ENCODE peak calls at places on chromosomes 12 and 14, in seven cellular contexts. One of them, this sample, is unnamed.

GRCh38 chr12:21941522-21942376 is 523 bp upstream of the ABCC9 start:
- DNase-seq in cardiac muscle cell: peak; percentile 64
- DNase-seq in heart right ventricle: peak; percentile 77
- DNase-seq in heart left ventricle: peak; percentile 86
- DNase-seq in right cardiac atrium: peak; percentile 89
- DNase-seq in psoas muscle: peak; percentile 71
- DNase-seq in thyroid gland: peak; percentile 61
- DNase-seq in this sample: no peak

GRCh38 chr14:80310950-80311349 is 99.6 kb upstream of the DIO2 start:
- DNase-seq in cardiac muscle cell: no peak
- DNase-seq in psoas muscle: no peak
- DNase-seq in right cardiac atrium: no peak
- DNase-seq in heart left ventricle: no peak
- DNase-seq in heart right ventricle: no peak
- DNase-seq in thyroid gland: no peak
- DNase-seq in this sample: peak; percentile 18

GRCh38 chr14:41606249-41607118 is at the start of gene LRFN5:
- DNase-seq in cardiac muscle cell: peak; percentile 69
- DNase-seq in right cardiac atrium: peak; percentile 79
- DNase-seq in heart left ventricle: peak; percentile 60
- DNase-seq in psoas muscle: peak; percentile 36
- DNase-seq in heart right ventricle: peak; percentile 45
- DNase-seq in thyroid gland: peak; percentile 14
- DNase-seq in this sample: no peak

GRCh38 chr12:59374783-59375182 is 221.0 kb upstream of the SLC16A7 start:
- DNase-seq in heart left ventricle: no peak
- DNase-seq in psoas muscle: no peak
- DNase-seq in right cardiac atrium: no peak
- DNase-seq in thyroid gland: no peak
- DNase-seq in heart right ventricle: no peak
- DNase-seq in cardiac muscle cell: no peak
- DNase-seq in this sample: no peak

GRCh38 chr12:107655281-107656065 is 30.1 kb upstream of the PWP1 start:
- DNase-seq in heart left ventricle: no peak
- DNase-seq in right cardiac atrium: no peak
- DNase-seq in cardiac muscle cell: no peak
- DNase-seq in thyroid gland: no peak
- DNase-seq in heart right ventricle: no peak
- DNase-seq in psoas muscle: no peak
- DNase-seq in this sample: no peak

GRCh38 chr12:49809369-49810158 is 18.6 kb downstream of the NCKAP5L start:
- DNase-seq in cardiac muscle cell: peak; percentile 42
- DNase-seq in psoas muscle: peak; percentile 47
- DNase-seq in thyroid gland: no peak
- DNase-seq in right cardiac atrium: peak; percentile 78
- DNase-seq in heart right ventricle: peak; percentile 61
- DNase-seq in heart left ventricle: peak; percentile 68
- DNase-seq in this sample: peak; percentile 66

GRCh38 chr12:113776536-113776935 is 189.6 kb downstream of the RBM19 start:
- DNase-seq in psoas muscle: no peak
- DNase-seq in cardiac muscle cell: no peak
- DNase-seq in thyroid gland: no peak
- DNase-seq in right cardiac atrium: no peak
- DNase-seq in heart right ventricle: no peak
- DNase-seq in heart left ventricle: no peak
- DNase-seq in this sample: no peak

GRCh38 chr12:102950107-102950949 is 7.1 kb upstream of the ASCL1 start:
- DNase-seq in thyroid gland: no peak
- DNase-seq in psoas muscle: no peak
- DNase-seq in cardiac muscle cell: peak; percentile 55
- DNase-seq in heart left ventricle: no peak
- DNase-seq in heart right ventricle: no peak
- DNase-seq in right cardiac atrium: no peak
- DNase-seq in this sample: no peak

GRCh38 chr14:92108345-92109254 is 2.2 kb upstream of the ATXN3 start:
- DNase-seq in heart right ventricle: no peak
- DNase-seq in cardiac muscle cell: peak; percentile 50
- DNase-seq in heart left ventricle: no peak
- DNase-seq in psoas muscle: no peak
- DNase-seq in thyroid gland: no peak
- DNase-seq in right cardiac atrium: no peak
- DNase-seq in this sample: no peak

GRCh38 chr12:5945071-5946008 is at the start of gene ANO2:
- DNase-seq in cardiac muscle cell: peak; percentile 80
- DNase-seq in thyroid gland: peak; percentile 13
- DNase-seq in heart right ventricle: peak; percentile 27
- DNase-seq in heart left ventricle: no peak
- DNase-seq in right cardiac atrium: peak; percentile 64
- DNase-seq in psoas muscle: no peak
- DNase-seq in this sample: no peak

GRCh38 chr14:20350860-20351259 is 7.4 kb downstream of the PARP2 start:
- DNase-seq in right cardiac atrium: no peak
- DNase-seq in psoas muscle: no peak
- DNase-seq in heart left ventricle: no peak
- DNase-seq in heart right ventricle: no peak
- DNase-seq in thyroid gland: no peak
- DNase-seq in cardiac muscle cell: no peak
- DNase-seq in this sample: no peak

GRCh38 chr12:84497819-84498218 is 414.8 kb downstream of the SLC6A15 start:
- DNase-seq in right cardiac atrium: no peak
- DNase-seq in thyroid gland: peak; percentile 56
- DNase-seq in psoas muscle: no peak
- DNase-seq in heart right ventricle: no peak
- DNase-seq in cardiac muscle cell: peak; percentile 42
- DNase-seq in heart left ventricle: no peak
- DNase-seq in this sample: no peak

GRCh38 chr12:66312189-66312588 is 9.9 kb downstream of the HELB start:
- DNase-seq in heart right ventricle: no peak
- DNase-seq in thyroid gland: no peak
- DNase-seq in right cardiac atrium: no peak
- DNase-seq in psoas muscle: no peak
- DNase-seq in cardiac muscle cell: no peak
- DNase-seq in heart left ventricle: no peak
- DNase-seq in this sample: no peak

GRCh38 chr12:49583361-49584094 is 15.6 kb upstream of the MCRS1 start:
- DNase-seq in heart left ventricle: no peak
- DNase-seq in thyroid gland: no peak
- DNase-seq in right cardiac atrium: no peak
- DNase-seq in cardiac muscle cell: no peak
- DNase-seq in psoas muscle: no peak
- DNase-seq in heart right ventricle: no peak
- DNase-seq in this sample: no peak

GRCh38 chr12:130161261-130162231 is 718 bp upstream of the FZD10 start:
- DNase-seq in thyroid gland: peak; percentile 15
- DNase-seq in heart right ventricle: no peak
- DNase-seq in psoas muscle: peak; percentile 44
- DNase-seq in right cardiac atrium: no peak
- DNase-seq in cardiac muscle cell: no peak
- DNase-seq in heart left ventricle: peak; percentile 39
- DNase-seq in this sample: no peak

GRCh38 chr12:29581641-29582040 is 84.2 kb upstream of the OVCH1 start:
- DNase-seq in heart left ventricle: no peak
- DNase-seq in right cardiac atrium: no peak
- DNase-seq in heart right ventricle: no peak
- DNase-seq in cardiac muscle cell: no peak
- DNase-seq in thyroid gland: no peak
- DNase-seq in psoas muscle: no peak
- DNase-seq in this sample: peak; percentile 49

GRCh38 chr14:99326041-99326710 is 54.2 kb upstream of the BCL11B start:
- DNase-seq in heart right ventricle: no peak
- DNase-seq in thyroid gland: no peak
- DNase-seq in psoas muscle: no peak
- DNase-seq in cardiac muscle cell: no peak
- DNase-seq in right cardiac atrium: no peak
- DNase-seq in heart left ventricle: no peak
- DNase-seq in this sample: no peak

GRCh38 chr12:53287741-53288216 is 7.6 kb upstream of the PFDN5 start:
- DNase-seq in heart right ventricle: peak; percentile 62
- DNase-seq in heart left ventricle: peak; percentile 71
- DNase-seq in cardiac muscle cell: peak; percentile 73
- DNase-seq in thyroid gland: peak; percentile 78
- DNase-seq in psoas muscle: peak; percentile 72
- DNase-seq in right cardiac atrium: peak; percentile 89
- DNase-seq in this sample: peak; percentile 22

GRCh38 chr12:53288322-53288721 is 7.0 kb upstream of the PFDN5 start:
- DNase-seq in cardiac muscle cell: no peak
- DNase-seq in psoas muscle: no peak
- DNase-seq in heart right ventricle: no peak
- DNase-seq in thyroid gland: no peak
- DNase-seq in heart left ventricle: no peak
- DNase-seq in right cardiac atrium: no peak
- DNase-seq in this sample: no peak

GRCh38 chr12:53292441-53292840 is 2.9 kb upstream of the PFDN5 start:
- DNase-seq in cardiac muscle cell: no peak
- DNase-seq in heart right ventricle: no peak
- DNase-seq in psoas muscle: no peak
- DNase-seq in thyroid gland: no peak
- DNase-seq in right cardiac atrium: no peak
- DNase-seq in heart left ventricle: no peak
- DNase-seq in this sample: no peak

GRCh38 chr12:53290661-53291060 is 4.7 kb upstream of the PFDN5 start:
- DNase-seq in thyroid gland: no peak
- DNase-seq in cardiac muscle cell: no peak
- DNase-seq in heart left ventricle: no peak
- DNase-seq in psoas muscle: no peak
- DNase-seq in right cardiac atrium: no peak
- DNase-seq in heart right ventricle: no peak
- DNase-seq in this sample: no peak

DNA sequence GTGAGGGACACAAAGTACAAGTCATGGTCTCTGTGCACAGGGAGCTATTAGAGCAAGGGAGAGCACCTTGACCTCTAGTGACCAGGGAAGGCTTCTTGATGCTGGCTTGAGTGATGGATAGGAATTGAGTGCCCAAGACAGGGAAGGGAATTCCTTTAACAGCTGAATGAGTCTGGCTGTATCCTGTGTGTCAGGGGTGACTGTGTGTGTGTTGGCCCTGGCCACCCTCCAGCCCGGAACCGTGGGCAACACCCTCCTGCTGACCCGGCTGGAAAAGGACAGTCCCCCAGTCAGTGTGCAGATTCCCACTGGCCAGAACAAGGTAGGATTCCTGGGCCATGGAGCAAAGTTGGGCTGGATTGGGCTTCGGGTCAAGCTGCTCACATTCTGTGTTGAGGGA is 5.5 kb upstream of the PFDN5 start:
- DNase-seq in right cardiac atrium: no peak
- DNase-seq in cardiac muscle cell: no peak
- DNase-seq in heart left ventricle: no peak
- DNase-seq in psoas muscle: no peak
- DNase-seq in thyroid gland: no peak
- DNase-seq in heart right ventricle: no peak
- DNase-seq in this sample: no peak
- H3K27ac ChIP-seq in right cardiac atrium: no peak overlapping the region
- H3K27ac ChIP-seq in cardiac muscle cell: no peak overlapping the region
- H3K27ac ChIP-seq in heart left ventricle: no peak overlapping the region
- H3K27ac ChIP-seq in psoas muscle: no peak overlapping the region
- H3K27ac ChIP-seq in thyroid gland: no peak overlapping the region
- H3K27ac ChIP-seq in heart right ventricle: no peak overlapping the region
- H3K27ac ChIP-seq in this sample: no peak overlapping the region

DNA sequence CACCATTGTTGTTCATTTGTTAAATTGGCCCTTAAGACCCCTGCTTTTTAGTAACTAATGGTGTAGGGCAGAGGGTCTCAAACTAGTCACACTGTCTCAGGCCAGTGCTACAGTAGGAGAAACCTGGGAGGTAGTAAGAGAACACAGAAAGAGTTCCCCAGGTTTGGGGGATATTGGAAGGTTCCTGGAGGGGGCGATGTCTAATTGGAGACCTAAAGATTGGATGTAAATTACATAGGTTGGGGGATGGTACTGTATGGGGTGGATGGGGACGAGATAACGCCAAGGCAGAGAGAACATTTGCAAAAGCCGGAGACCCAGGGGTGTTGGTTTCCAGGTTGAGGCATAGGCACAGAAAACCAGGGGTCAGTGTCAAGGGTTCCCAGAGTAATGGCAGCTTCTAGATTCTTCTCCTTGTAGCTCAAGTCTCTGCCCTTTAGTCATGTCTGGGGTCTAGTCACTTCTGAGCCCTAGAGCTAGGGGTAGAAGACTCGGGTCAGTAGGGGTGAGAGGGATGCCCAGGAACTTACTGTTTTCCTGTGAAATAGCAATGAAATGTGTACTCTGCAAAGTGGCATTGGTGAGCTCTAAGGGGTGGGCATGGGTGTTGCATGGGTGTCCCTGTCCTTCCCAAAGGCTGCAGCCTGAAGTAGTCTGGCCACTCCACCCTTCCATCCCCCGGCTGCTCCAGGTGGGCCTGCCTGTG is 21.8 kb downstream of the PLEKHG3 start:
- DNase-seq in thyroid gland: no peak
- DNase-seq in heart right ventricle: no peak
- DNase-seq in cardiac muscle cell: no peak
- DNase-seq in heart left ventricle: peak; percentile 1
- DNase-seq in psoas muscle: no peak
- DNase-seq in right cardiac atrium: no peak
- DNase-seq in this sample: no peak
- H3K4me1 ChIP-seq in thyroid gland: peaks cover 50% of the 10 kb centered on the region
- H3K4me1 ChIP-seq in heart right ventricle: peaks cover 78% of the 10 kb centered on the region
- H3K4me1 ChIP-seq in cardiac muscle cell: peaks cover 33% of the 10 kb centered on the region
- H3K4me1 ChIP-seq in heart left ventricle: peaks cover 57% of the 10 kb centered on the region
- H3K4me1 ChIP-seq in psoas muscle: peaks cover 8% of the 10 kb centered on the region
- H3K4me1 ChIP-seq in right cardiac atrium: peaks cover 27% of the 10 kb centered on the region
- H3K4me1 ChIP-seq in this sample: peaks cover 61% of the 10 kb centered on the region

GRCh38 chr12:56633465-56634241 is 3.5 kb upstream of the BAZ2A start:
- DNase-seq in thyroid gland: no peak
- DNase-seq in psoas muscle: no peak
- DNase-seq in heart right ventricle: no peak
- DNase-seq in cardiac muscle cell: no peak
- DNase-seq in right cardiac atrium: no peak
- DNase-seq in heart left ventricle: no peak
- DNase-seq in this sample: no peak
- H3K27ac ChIP-seq in thyroid gland: peak overlapping the region; percentile 97
- H3K27ac ChIP-seq in psoas muscle: peak overlapping the region; percentile 90
- H3K27ac ChIP-seq in heart right ventricle: peak overlapping the region; percentile 97
- H3K27ac ChIP-seq in cardiac muscle cell: peak overlapping the region; percentile 88
- H3K27ac ChIP-seq in right cardiac atrium: no peak overlapping the region
- H3K27ac ChIP-seq in heart left ventricle: peak overlapping the region; percentile 91
- H3K27ac ChIP-seq in this sample: no peak overlapping the region

DNA sequence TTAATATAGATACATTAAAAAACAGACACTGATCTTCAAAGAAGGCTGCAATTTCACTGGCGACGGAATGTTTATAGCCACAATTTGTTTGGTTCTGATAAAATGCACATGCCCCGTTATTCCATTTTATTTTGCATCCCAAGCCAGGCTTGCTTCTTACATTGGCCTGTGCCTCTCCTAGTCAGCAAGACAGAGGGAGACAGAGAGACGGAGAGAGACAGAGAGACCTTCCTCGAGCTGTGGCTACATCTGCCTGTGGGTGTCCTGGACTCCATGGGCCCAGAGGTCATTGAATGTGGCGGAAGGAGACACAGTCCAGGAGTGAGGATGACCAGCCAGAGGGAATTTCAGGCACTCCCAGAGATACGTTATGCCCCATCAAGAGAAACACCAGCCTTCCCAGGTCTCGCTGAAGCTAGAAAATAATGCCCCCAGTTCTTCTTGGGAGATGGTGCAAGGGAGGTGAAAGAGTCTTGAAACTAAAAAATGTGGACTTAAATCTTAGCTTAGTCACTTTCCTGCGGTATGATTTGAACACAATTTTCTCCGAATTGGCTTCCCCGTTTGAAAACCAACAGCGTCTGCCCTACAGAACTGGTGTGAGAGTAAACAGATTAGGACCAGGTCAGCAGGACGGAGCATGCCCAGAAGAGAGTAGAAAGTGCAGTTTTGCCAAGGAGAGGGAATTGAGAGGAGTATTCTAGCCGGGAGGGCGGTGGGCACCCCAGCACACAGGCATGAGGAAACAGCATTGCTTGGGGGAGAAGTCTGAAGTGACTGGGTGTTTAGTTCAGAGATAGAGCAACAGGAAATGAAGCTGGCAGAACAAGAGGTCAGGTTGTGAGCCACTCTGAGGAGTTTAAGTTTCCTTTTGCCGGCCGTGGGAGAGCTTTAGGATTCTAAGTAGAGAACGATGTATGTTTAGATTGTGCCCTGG is 926.9 kb downstream of the VRK1 start:
- DNase-seq in psoas muscle: no peak
- DNase-seq in right cardiac atrium: no peak
- DNase-seq in heart left ventricle: no peak
- DNase-seq in thyroid gland: no peak
- DNase-seq in cardiac muscle cell: no peak
- DNase-seq in heart right ventricle: no peak
- DNase-seq in this sample: no peak
- H3K4me1 ChIP-seq in psoas muscle: no peaks in the 10 kb centered on the region
- H3K4me1 ChIP-seq in right cardiac atrium: no peaks in the 10 kb centered on the region
- H3K4me1 ChIP-seq in heart left ventricle: no peaks in the 10 kb centered on the region
- H3K4me1 ChIP-seq in thyroid gland: no peaks in the 10 kb centered on the region
- H3K4me1 ChIP-seq in cardiac muscle cell: no peaks in the 10 kb centered on the region
- H3K4me1 ChIP-seq in heart right ventricle: no peaks in the 10 kb centered on the region
- H3K4me1 ChIP-seq in this sample: no peaks in the 10 kb centered on the region

This sample was measured in SJSA1.